ENCODE peak calls at places on chromosomes 4 and X, in six cellular contexts. One of them, this sample, is unnamed.

GRCh38 chrX:73262991-73263390 is 48.3 kb upstream of the NAP1L2 start:
- DNase-seq in left cardiac atrium: no peak
- DNase-seq in stimulated activated CD4-positive, alpha-beta T cell treated with anti-CD3 and anti-CD28 coated beads, Interleukin-4, amount 100 ng/mL, for 1 hour: no peak
- DNase-seq in right cardiac atrium: no peak
- DNase-seq in amygdala: no peak
- DNase-seq in ELF-1: no peak
- DNase-seq in this sample: peak

GRCh38 chrX:70421618-70422017 is 1.5 kb upstream of the GDPD2 start:
- DNase-seq in left cardiac atrium: no peak
- DNase-seq in stimulated activated CD4-positive, alpha-beta T cell treated with anti-CD3 and anti-CD28 coated beads, Interleukin-4, amount 100 ng/mL, for 1 hour: no peak
- DNase-seq in right cardiac atrium: no peak
- DNase-seq in amygdala: no peak
- DNase-seq in ELF-1: peak
- DNase-seq in this sample: peak

GRCh38 chr4:10832989-10833635 is 148.5 kb upstream of the CLNK start:
- DNase-seq in left cardiac atrium: no peak
- DNase-seq in stimulated activated CD4-positive, alpha-beta T cell treated with anti-CD3 and anti-CD28 coated beads, Interleukin-4, amount 100 ng/mL, for 1 hour: no peak
- DNase-seq in right cardiac atrium: no peak
- DNase-seq in amygdala: no peak
- DNase-seq in ELF-1: no peak
- DNase-seq in this sample: no peak

GRCh38 chr4:82785248-82786003 is 13.2 kb downstream of the SCD5 start:
- DNase-seq in left cardiac atrium: no peak
- DNase-seq in stimulated activated CD4-positive, alpha-beta T cell treated with anti-CD3 and anti-CD28 coated beads, Interleukin-4, amount 100 ng/mL, for 1 hour: no peak
- DNase-seq in right cardiac atrium: no peak
- DNase-seq in amygdala: no peak
- DNase-seq in ELF-1: peak
- DNase-seq in this sample: peak

GRCh38 chr4:10086506-10087120 is 30.0 kb downstream of the WDR1 start:
- DNase-seq in left cardiac atrium: peak
- DNase-seq in stimulated activated CD4-positive, alpha-beta T cell treated with anti-CD3 and anti-CD28 coated beads, Interleukin-4, amount 100 ng/mL, for 1 hour: no peak
- DNase-seq in right cardiac atrium: peak
- DNase-seq in amygdala: no peak
- DNase-seq in ELF-1: no peak
- DNase-seq in this sample: no peak

GRCh38 chrX:12955882-12956703 is 18.8 kb upstream of the TMSB4X start:
- DNase-seq in left cardiac atrium: peak
- DNase-seq in stimulated activated CD4-positive, alpha-beta T cell treated with anti-CD3 and anti-CD28 coated beads, Interleukin-4, amount 100 ng/mL, for 1 hour: peak
- DNase-seq in right cardiac atrium: peak
- DNase-seq in amygdala: peak
- DNase-seq in ELF-1: no peak
- DNase-seq in this sample: no peak

GRCh38 chrX:3550160-3550765 is 163.2 kb downstream of the PRKX start:
- DNase-seq in left cardiac atrium: no peak
- DNase-seq in stimulated activated CD4-positive, alpha-beta T cell treated with anti-CD3 and anti-CD28 coated beads, Interleukin-4, amount 100 ng/mL, for 1 hour: no peak
- DNase-seq in right cardiac atrium: no peak
- DNase-seq in amygdala: no peak
- DNase-seq in ELF-1: peak
- DNase-seq in this sample: peak

GRCh38 chr4:1207603-1208265 is 35.4 kb upstream of the SPON2 start:
- DNase-seq in left cardiac atrium: peak
- DNase-seq in stimulated activated CD4-positive, alpha-beta T cell treated with anti-CD3 and anti-CD28 coated beads, Interleukin-4, amount 100 ng/mL, for 1 hour: no peak
- DNase-seq in right cardiac atrium: peak
- DNase-seq in amygdala: peak
- DNase-seq in ELF-1: no peak
- DNase-seq in this sample: no peak

GRCh38 chrX:47748576-47748975 is 88.1 kb upstream of the ZNF81 start:
- DNase-seq in left cardiac atrium: no peak
- DNase-seq in stimulated activated CD4-positive, alpha-beta T cell treated with anti-CD3 and anti-CD28 coated beads, Interleukin-4, amount 100 ng/mL, for 1 hour: no peak
- DNase-seq in right cardiac atrium: no peak
- DNase-seq in amygdala: no peak
- DNase-seq in ELF-1: no peak
- DNase-seq in this sample: no peak

GRCh38 chrX:64850371-64851082 is 125.7 kb downstream of the ZC4H2 start:
- DNase-seq in left cardiac atrium: no peak
- DNase-seq in stimulated activated CD4-positive, alpha-beta T cell treated with anti-CD3 and anti-CD28 coated beads, Interleukin-4, amount 100 ng/mL, for 1 hour: no peak
- DNase-seq in right cardiac atrium: no peak
- DNase-seq in amygdala: no peak
- DNase-seq in ELF-1: no peak
- DNase-seq in this sample: no peak

GRCh38 chr4:1705732-1706131 is 6.4 kb downstream of the SLBP start:
- DNase-seq in left cardiac atrium: no peak
- DNase-seq in stimulated activated CD4-positive, alpha-beta T cell treated with anti-CD3 and anti-CD28 coated beads, Interleukin-4, amount 100 ng/mL, for 1 hour: no peak
- DNase-seq in right cardiac atrium: no peak
- DNase-seq in amygdala: no peak
- DNase-seq in ELF-1: no peak
- DNase-seq in this sample: no peak

GRCh38 chrX:150509703-150510102 is 58.7 kb upstream of the MTM1 start:
- DNase-seq in left cardiac atrium: no peak
- DNase-seq in stimulated activated CD4-positive, alpha-beta T cell treated with anti-CD3 and anti-CD28 coated beads, Interleukin-4, amount 100 ng/mL, for 1 hour: no peak
- DNase-seq in right cardiac atrium: no peak
- DNase-seq in amygdala: no peak
- DNase-seq in ELF-1: no peak
- DNase-seq in this sample: no peak

GRCh38 chr4:38948551-38948950 is 80.9 kb downstream of the FAM114A1 start:
- DNase-seq in left cardiac atrium: peak
- DNase-seq in stimulated activated CD4-positive, alpha-beta T cell treated with anti-CD3 and anti-CD28 coated beads, Interleukin-4, amount 100 ng/mL, for 1 hour: no peak
- DNase-seq in right cardiac atrium: peak
- DNase-seq in amygdala: no peak
- DNase-seq in ELF-1: no peak
- DNase-seq in this sample: no peak

GRCh38 chr4:1401409-1402020 is 4.7 kb downstream of the NKX1-1 start:
- DNase-seq in left cardiac atrium: no peak
- DNase-seq in stimulated activated CD4-positive, alpha-beta T cell treated with anti-CD3 and anti-CD28 coated beads, Interleukin-4, amount 100 ng/mL, for 1 hour: no peak
- DNase-seq in right cardiac atrium: no peak
- DNase-seq in amygdala: no peak
- DNase-seq in ELF-1: peak
- DNase-seq in this sample: no peak

GRCh38 chr4:7808181-7808580 is 131.5 kb downstream of the AFAP1 start:
- DNase-seq in left cardiac atrium: no peak
- DNase-seq in stimulated activated CD4-positive, alpha-beta T cell treated with anti-CD3 and anti-CD28 coated beads, Interleukin-4, amount 100 ng/mL, for 1 hour: no peak
- DNase-seq in right cardiac atrium: no peak
- DNase-seq in amygdala: no peak
- DNase-seq in ELF-1: no peak
- DNase-seq in this sample: no peak

GRCh38 chr4:118845552-118846065 is 9.7 kb upstream of the SEC24D start:
- DNase-seq in left cardiac atrium: no peak
- DNase-seq in stimulated activated CD4-positive, alpha-beta T cell treated with anti-CD3 and anti-CD28 coated beads, Interleukin-4, amount 100 ng/mL, for 1 hour: no peak
- DNase-seq in right cardiac atrium: no peak
- DNase-seq in amygdala: no peak
- DNase-seq in ELF-1: no peak
- DNase-seq in this sample: no peak

GRCh38 chr4:48237996-48238645 is 31.5 kb downstream of the TEC start:
- DNase-seq in left cardiac atrium: no peak
- DNase-seq in stimulated activated CD4-positive, alpha-beta T cell treated with anti-CD3 and anti-CD28 coated beads, Interleukin-4, amount 100 ng/mL, for 1 hour: no peak
- DNase-seq in right cardiac atrium: no peak
- DNase-seq in amygdala: no peak
- DNase-seq in ELF-1: no peak
- DNase-seq in this sample: no peak

GRCh38 chr4:16031554-16032381 is 52.1 kb downstream of the PROM1 start:
- DNase-seq in left cardiac atrium: no peak
- DNase-seq in stimulated activated CD4-positive, alpha-beta T cell treated with anti-CD3 and anti-CD28 coated beads, Interleukin-4, amount 100 ng/mL, for 1 hour: no peak
- DNase-seq in right cardiac atrium: no peak
- DNase-seq in amygdala: no peak
- DNase-seq in ELF-1: peak
- DNase-seq in this sample: no peak

GRCh38 chr4:26779674-26780073 is 81.0 kb upstream of the STIM2 start:
- DNase-seq in left cardiac atrium: peak
- DNase-seq in stimulated activated CD4-positive, alpha-beta T cell treated with anti-CD3 and anti-CD28 coated beads, Interleukin-4, amount 100 ng/mL, for 1 hour: no peak
- DNase-seq in right cardiac atrium: peak
- DNase-seq in amygdala: no peak
- DNase-seq in ELF-1: no peak
- DNase-seq in this sample: no peak

GRCh38 chrX:39652336-39652735 is 445.4 kb downstream of the BCOR start:
- DNase-seq in left cardiac atrium: peak
- DNase-seq in stimulated activated CD4-positive, alpha-beta T cell treated with anti-CD3 and anti-CD28 coated beads, Interleukin-4, amount 100 ng/mL, for 1 hour: peak
- DNase-seq in right cardiac atrium: no peak
- DNase-seq in amygdala: no peak
- DNase-seq in ELF-1: peak
- DNase-seq in this sample: peak